ENCODE peak calls at places on chromosomes 1 and 21, in eight cellular contexts. E, W, B, Z, J, U, N and O are unnamed samples.

GRCh38 chr1:191343816-191344215 is 814.4 kb upstream of the RGS18 start:
- DNase-seq in E (no peak), N (no peak), J (no peak), W (no peak), Z (no peak), B (no peak), U (no peak), O (no peak)

GRCh38 chr1:56456426-56457101 is 122.8 kb downstream of the PLPP3 start:
- DNase-seq in N (no peak), J (no peak), U (no peak), E (no peak), B (peak), W (no peak), Z (no peak), O (peak)

GRCh38 chr21:44329086-44329889 is 9.9 kb downstream of the CFAP410 start:
- DNase-seq in J (no peak), N (no peak), W (no peak), B (no peak), Z (no peak), U (no peak), E (no peak), O (no peak)

GRCh38 chr1:218345673-218346390 is 696 bp downstream of the TGFB2 start:
- DNase-seq in J (peak), Z (no peak), N (peak), E (peak), U (peak), B (no peak), W (peak), O (peak)

GRCh38 chr1:113993072-113993471 is 13.8 kb downstream of the OLFML3 start:
- DNase-seq in W (peak), Z (no peak), N (no peak), J (no peak), U (no peak), E (no peak), B (no peak), O (no peak)

GRCh38 chr1:171188388-171189266 is 3.5 kb downstream of the FMO2 start:
- DNase-seq in E (peak), W (no peak), Z (no peak), J (peak), U (no peak), N (peak), B (peak), O (peak)

GRCh38 chr1:97693601-97694000 is 227.2 kb downstream of the DPYD start:
- DNase-seq in B (no peak), E (no peak), Z (no peak), N (no peak), J (no peak), U (no peak), W (no peak), O (peak)

GRCh38 chr1:155607708-155608107 is 2.3 kb upstream of the MSTO1 start:
- DNase-seq in W (no peak), B (no peak), U (no peak), J (no peak), N (no peak), Z (no peak), E (no peak), O (no peak)

GRCh38 chr1:110144366-110144765 is 5.9 kb upstream of the SLC6A17 start:
- DNase-seq in E (no peak), W (no peak), U (no peak), B (no peak), Z (no peak), J (no peak), N (no peak), O (no peak)

GRCh38 chr1:74160045-74160444 is 37.9 kb downstream of the LRRIQ3 start:
- DNase-seq in B (no peak), N (no peak), E (no peak), Z (no peak), W (no peak), U (no peak), J (no peak), O (no peak)

GRCh38 chr21:14591882-14592281 is 45.8 kb upstream of the SAMSN1 start:
- DNase-seq in U (no peak), J (no peak), E (no peak), N (no peak), Z (no peak), B (no peak), W (no peak), O (no peak)

GRCh38 chr21:39660191-39660590 is 47.5 kb downstream of the B3GALT5 start:
- DNase-seq in U (no peak), E (no peak), Z (no peak), N (no peak), W (no peak), B (no peak), J (no peak), O (no peak)

GRCh38 chr1:155105604-155106011 is 22.1 kb upstream of the EFNA1 start:
- DNase-seq in N (no peak), Z (no peak), U (no peak), E (no peak), B (no peak), W (no peak), J (no peak), O (no peak)

GRCh38 chr1:26582836-26583460 is 53.4 kb downstream of the RPS6KA1 start:
- DNase-seq in J (no peak), N (peak), E (no peak), B (no peak), W (no peak), Z (no peak), U (peak), O (peak)

GRCh38 chr1:72366473-72366872 is 84.1 kb upstream of the NEGR1 start:
- DNase-seq in E (no peak), U (no peak), B (no peak), Z (no peak), N (no peak), W (no peak), J (no peak), O (no peak)

GRCh38 chr1:31218705-31219104 is 21.0 kb downstream of the NKAIN1 start:
- DNase-seq in N (no peak), U (no peak), Z (no peak), B (no peak), E (no peak), W (peak), J (no peak), O (no peak)

GRCh38 chr1:56855190-56855589 is 593 bp downstream of the C8A start:
- DNase-seq in U (no peak), W (no peak), E (no peak), N (no peak), Z (no peak), B (no peak), J (no peak), O (no peak)

GRCh38 chr1:227357229-227358078 is 39.2 kb upstream of the CDC42BPA start:
- DNase-seq in J (peak), E (no peak), W (no peak), Z (peak), B (peak), N (no peak), U (peak), O (peak)

GRCh38 chr1:110068646-110069301 is 1.7 kb downstream of the ALX3 start:
- DNase-seq in U (peak), E (peak), W (no peak), N (peak), J (no peak), B (no peak), Z (no peak), O (no peak)

GRCh38 chr1:184222561-184223157 is 164.2 kb upstream of the C1orf21 start:
- DNase-seq in E (peak), Z (no peak), N (peak), W (peak), B (peak), U (peak), J (peak), O (peak)

GRCh38 chr1:53592521-53592982 is 133.4 kb downstream of the DMRTB1 start:
- DNase-seq in Z (peak), U (peak), J (no peak), B (no peak), W (no peak), E (no peak), N (no peak), O (peak)